ENCODE peak calls at places on chromosomes 16 and 17, in five cellular contexts. One of them, this sample, is unnamed.

GRCh38 chr17:17921192-17922082 is 50.8 kb downstream of the TOM1L2 start:
- DNase-seq in activated T-helper 1 cell treated with anti-CD3 and anti-CD28 coated beads, Interleukin-12 subunit alpha, Interleukin-12 subunit beta, Interleukin-2, Interleukin-4 antibody, amounts not matched to agents 30 ng/mL and 10 ng/mL and 1 ng/mL, durations not matched to agents 14 hours and 24 hours and 36 hours: no peak
- DNase-seq in IMR-90: peak
- DNase-seq in RPMI7951: peak
- DNase-seq in smooth muscle cell of the brain vasculature: no peak
- DNase-seq in this sample: no peak

GRCh38 chr16:47734987-47735594 is 274.0 kb downstream of the PHKB start:
- DNase-seq in activated T-helper 1 cell treated with anti-CD3 and anti-CD28 coated beads, Interleukin-12 subunit alpha, Interleukin-12 subunit beta, Interleukin-2, Interleukin-4 antibody, amounts not matched to agents 30 ng/mL and 10 ng/mL and 1 ng/mL, durations not matched to agents 14 hours and 24 hours and 36 hours: no peak
- DNase-seq in IMR-90: no peak
- DNase-seq in RPMI7951: no peak
- DNase-seq in smooth muscle cell of the brain vasculature: no peak
- DNase-seq in this sample: no peak

GRCh38 chr17:41383690-41384089 is 1.6 kb upstream of the KRT34 start:
- DNase-seq in RPMI7951: no peak
- DNase-seq in IMR-90: no peak
- DNase-seq in smooth muscle cell of the brain vasculature: no peak
- DNase-seq in activated T-helper 1 cell treated with anti-CD3 and anti-CD28 coated beads, Interleukin-12 subunit alpha, Interleukin-12 subunit beta, Interleukin-2, Interleukin-4 antibody, amounts not matched to agents 30 ng/mL and 10 ng/mL and 1 ng/mL, durations not matched to agents 14 hours and 24 hours and 36 hours: no peak
- DNase-seq in this sample: no peak

GRCh38 chr17:56798916-56799315 is 34.8 kb downstream of the C17orf67 start:
- DNase-seq in activated T-helper 1 cell treated with anti-CD3 and anti-CD28 coated beads, Interleukin-12 subunit alpha, Interleukin-12 subunit beta, Interleukin-2, Interleukin-4 antibody, amounts not matched to agents 30 ng/mL and 10 ng/mL and 1 ng/mL, durations not matched to agents 14 hours and 24 hours and 36 hours: no peak
- DNase-seq in RPMI7951: peak
- DNase-seq in smooth muscle cell of the brain vasculature: no peak
- DNase-seq in IMR-90: no peak
- DNase-seq in this sample: no peak

GRCh38 chr17:35089846-35090193 is 26.3 kb upstream of the RFFL start:
- DNase-seq in smooth muscle cell of the brain vasculature: no peak
- DNase-seq in activated T-helper 1 cell treated with anti-CD3 and anti-CD28 coated beads, Interleukin-12 subunit alpha, Interleukin-12 subunit beta, Interleukin-2, Interleukin-4 antibody, amounts not matched to agents 30 ng/mL and 10 ng/mL and 1 ng/mL, durations not matched to agents 14 hours and 24 hours and 36 hours: no peak
- DNase-seq in RPMI7951: peak
- DNase-seq in IMR-90: peak
- DNase-seq in this sample: no peak

GRCh38 chr17:70017941-70018340 is 57.1 kb upstream of the KCNJ16 start:
- DNase-seq in smooth muscle cell of the brain vasculature: no peak
- DNase-seq in RPMI7951: no peak
- DNase-seq in IMR-90: no peak
- DNase-seq in activated T-helper 1 cell treated with anti-CD3 and anti-CD28 coated beads, Interleukin-12 subunit alpha, Interleukin-12 subunit beta, Interleukin-2, Interleukin-4 antibody, amounts not matched to agents 30 ng/mL and 10 ng/mL and 1 ng/mL, durations not matched to agents 14 hours and 24 hours and 36 hours: no peak
- DNase-seq in this sample: no peak

GRCh38 chr17:79135011-79135410 is 60.4 kb downstream of the ENGASE start:
- DNase-seq in RPMI7951: no peak
- DNase-seq in activated T-helper 1 cell treated with anti-CD3 and anti-CD28 coated beads, Interleukin-12 subunit alpha, Interleukin-12 subunit beta, Interleukin-2, Interleukin-4 antibody, amounts not matched to agents 30 ng/mL and 10 ng/mL and 1 ng/mL, durations not matched to agents 14 hours and 24 hours and 36 hours: no peak
- DNase-seq in IMR-90: no peak
- DNase-seq in smooth muscle cell of the brain vasculature: no peak
- DNase-seq in this sample: no peak

GRCh38 chr16:30793508-30794069 is 6.6 kb upstream of the ZNF629 start:
- DNase-seq in smooth muscle cell of the brain vasculature: no peak
- DNase-seq in RPMI7951: no peak
- DNase-seq in IMR-90: no peak
- DNase-seq in activated T-helper 1 cell treated with anti-CD3 and anti-CD28 coated beads, Interleukin-12 subunit alpha, Interleukin-12 subunit beta, Interleukin-2, Interleukin-4 antibody, amounts not matched to agents 30 ng/mL and 10 ng/mL and 1 ng/mL, durations not matched to agents 14 hours and 24 hours and 36 hours: no peak
- DNase-seq in this sample: no peak

GRCh38 chr16:24149102-24149501 is 107.0 kb upstream of the CACNG3 start:
- DNase-seq in smooth muscle cell of the brain vasculature: no peak
- DNase-seq in IMR-90: no peak
- DNase-seq in activated T-helper 1 cell treated with anti-CD3 and anti-CD28 coated beads, Interleukin-12 subunit alpha, Interleukin-12 subunit beta, Interleukin-2, Interleukin-4 antibody, amounts not matched to agents 30 ng/mL and 10 ng/mL and 1 ng/mL, durations not matched to agents 14 hours and 24 hours and 36 hours: no peak
- DNase-seq in RPMI7951: no peak
- DNase-seq in this sample: no peak

GRCh38 chr16:64657316-64658011 is 464.4 kb downstream of the CDH11 start:
- DNase-seq in IMR-90: peak
- DNase-seq in activated T-helper 1 cell treated with anti-CD3 and anti-CD28 coated beads, Interleukin-12 subunit alpha, Interleukin-12 subunit beta, Interleukin-2, Interleukin-4 antibody, amounts not matched to agents 30 ng/mL and 10 ng/mL and 1 ng/mL, durations not matched to agents 14 hours and 24 hours and 36 hours: no peak
- DNase-seq in RPMI7951: no peak
- DNase-seq in smooth muscle cell of the brain vasculature: no peak
- DNase-seq in this sample: no peak